ENCODE peak calls at places on chromosomes 3 and 15, in nine cellular contexts. V is dermis microvascular lymphatic vessel endothelial cell; W is HEK293T; Z is HS-27A; E is Daoy; L is stimulated activated CD8-positive, alpha-beta memory T cell treated with anti-CD3 and anti-CD28 coated beads, Interleukin-4, amount 100 ng/mL, for 24 hours; T is MCF 10A; M is NB4; R is NCI-H146. U is an unnamed sample.

GRCh38 chr3:122214718-122215117 is 31.2 kb downstream of the CASR start:
- DNase-seq in V (no peak), W (no peak), Z (no peak), E (no peak), L (no peak), T (no peak), M (no peak), R (no peak), U (no peak)

GRCh38 chr3:61381745-61382392 is 130.6 kb upstream of the FHIT start:
- DNase-seq in V (peak), W (peak), Z (peak), E (no peak), L (no peak), T (peak), M (peak), R (peak), U (peak)

GRCh38 chr3:59425942-59426341 is 376.1 kb upstream of the CFAP20DC start:
- DNase-seq in V (no peak), W (no peak), Z (no peak), E (no peak), L (peak), T (no peak), M (no peak), R (no peak), U (no peak)

GRCh38 chr15:98650871-98651481 is 2.6 kb downstream of the IGF1R start:
- DNase-seq in V (peak), W (no peak), Z (no peak), E (no peak), L (no peak), T (no peak), M (peak), R (no peak), U (no peak)

GRCh38 chr3:56980798-56981390 is 79.6 kb upstream of the SPATA12 start:
- DNase-seq in V (peak), W (no peak), Z (peak), E (peak), L (peak), T (peak), M (peak), R (no peak), U (no peak)

GRCh38 chr3:4547799-4548198 is 54.7 kb downstream of the ITPR1 start:
- DNase-seq in V (no peak), W (no peak), Z (no peak), E (no peak), L (no peak), T (no peak), M (no peak), R (no peak), U (no peak)

GRCh38 chr3:69558912-69559311 is 173.0 kb upstream of the FRMD4B start:
- DNase-seq in V (peak), W (no peak), Z (no peak), E (no peak), L (no peak), T (peak), M (no peak), R (no peak), U (no peak)

GRCh38 chr3:50372349-50372748 is 13.0 kb upstream of the TMEM115 start:
- DNase-seq in V (no peak), W (no peak), Z (no peak), E (no peak), L (no peak), T (no peak), M (no peak), R (no peak), U (no peak)

GRCh38 chr15:31080618-31081017 is 20.9 kb downstream of the TRPM1 start:
- DNase-seq in V (peak), W (peak), Z (no peak), E (peak), L (peak), T (peak), M (peak), R (peak), U (peak)

GRCh38 chr3:32313723-32314473 is 75.4 kb downstream of the CMTM8 start:
- DNase-seq in V (peak), W (no peak), Z (no peak), E (peak), L (no peak), T (peak), M (no peak), R (no peak), U (peak)

GRCh38 chr15:87167055-87167454 is 1087.4 kb downstream of the AGBL1 start:
- DNase-seq in V (no peak), W (no peak), Z (no peak), E (peak), L (no peak), T (no peak), M (no peak), R (no peak), U (no peak)

GRCh38 chr3:75171632-75172230 is 492.4 kb upstream of the FRG2C start:
- DNase-seq in V (no peak), W (no peak), Z (no peak), E (no peak), L (no peak), T (peak), M (peak), R (no peak), U (peak)

U was measured in Karpas-422.